ENCODE peak calls at places on chromosomes 13 and 19, in eight cellular contexts. F is prostate gland, Z is H9, R is sigmoid colon, U is mammary epithelial cell, D is DND-41, I is IMR-90, T is suprapubic skin. O is an unnamed sample.
A peak's percentile ranks its signal among the peaks of the same experiment; 100 is the strongest.

GRCh38 chr19:10462557-10462956 is 40.6 kb downstream of the KEAP1 start:
- DNase-seq in F (no peak), Z (no peak), R (no peak), U (no peak), D (no peak), I (no peak), T (no peak), O (no peak)

GRCh38 chr19:8935460-8935859 is 74.7 kb downstream of the MUC16 start:
- DNase-seq in F (no peak), Z (no peak), R (no peak), U (no peak), D (no peak), I (no peak), T (no peak), O (no peak)

GRCh38 chr19:24101459-24102122 is 14.6 kb downstream of the ZNF254 start:
- DNase-seq in F (no peak), Z (no peak), R (no peak), U (no peak), D (no peak), I (no peak), T (no peak), O (no peak)

GRCh38 chr13:40228486-40228885 is 438.0 kb downstream of the FOXO1 start:
- DNase-seq in F (no peak), Z (no peak), R (no peak), U (no peak), D (no peak), I (no peak), T (no peak), O (no peak)

GRCh38 chr19:35816262-35816661 is 3.6 kb upstream of the PRODH2 start:
- DNase-seq in F (no peak), Z (peak; percentile 67), R (no peak), U (no peak), D (no peak), I (no peak), T (no peak), O (no peak)

GRCh38 chr13:79525051-79525450 is 44.1 kb downstream of the NDFIP2 start:
- DNase-seq in F (no peak), Z (no peak), R (no peak), U (no peak), D (no peak), I (no peak), T (no peak), O (no peak)

GRCh38 chr19:3176715-3177501 is 1.7 kb upstream of the S1PR4 start:
- DNase-seq in F (no peak), Z (peak; percentile 29), R (no peak), U (peak; percentile 94), D (no peak), I (peak; percentile 67), T (no peak), O (peak; percentile 91)

GRCh38 chr13:68697551-68697950 is 1410.1 kb upstream of the ATXN8OS start:
- DNase-seq in F (no peak), Z (no peak), R (no peak), U (no peak), D (no peak), I (no peak), T (no peak), O (no peak)

GRCh38 chr19:50705422-50706019 is 14.1 kb downstream of the SHANK1 start:
- DNase-seq in F (no peak), Z (peak; percentile 67), R (no peak), U (peak; percentile 50), D (peak; percentile 66), I (peak; percentile 76), T (no peak), O (peak; percentile 82)

GRCh38 chr19:6644796-6645195 is 25.2 kb downstream of the TNFSF14 start:
- DNase-seq in F (no peak), Z (no peak), R (no peak), U (no peak), D (no peak), I (no peak), T (peak; percentile 54), O (no peak)

GRCh38 chr13:33015791-33016323 is 366 bp upstream of the KL start:
- DNase-seq in F (peak; percentile 10), Z (peak; percentile 44), R (no peak), U (no peak), D (no peak), I (no peak), T (no peak), O (no peak)

GRCh38 chr13:36146513-36147276 is 15.5 kb upstream of the DCLK1 start:
- DNase-seq in F (no peak), Z (no peak), R (no peak), U (no peak), D (no peak), I (no peak), T (no peak), O (no peak)

GRCh38 chr19:38952395-38953165 is 21.8 kb downstream of the MRPS12 start:
- DNase-seq in F (no peak), Z (peak; percentile 50), R (no peak), U (no peak), D (peak; percentile 41), I (peak; percentile 16), T (no peak), O (no peak)

GRCh38 chr19:47313754-47314133 is 4.1 kb downstream of the C5AR1 start:
- DNase-seq in F (no peak), Z (no peak), R (no peak), U (no peak), D (no peak), I (no peak), T (no peak), O (no peak)
- H3K27ac ChIP-seq in F (no peak overlapping the region), Z (no peak overlapping the region), R (peak overlapping the region; percentile 61), U (no peak overlapping the region), D (no peak overlapping the region), I (no peak overlapping the region), T (no peak overlapping the region), O (peak overlapping the region; percentile 82)

GRCh38 chr13:82739881-82740280 is 1142.4 kb downstream of the SLITRK1 start:
- DNase-seq in F (no peak), Z (no peak), R (no peak), U (no peak), D (no peak), I (peak; percentile 12), T (no peak), O (no peak)
- TF ChIP-seq CTCF in F (no peak), Z (peak; percentile 44), R (no peak), U (peak; percentile 43), D (peak; percentile 34), I (peak; percentile 43), T (no peak), O (no peak)

GRCh38 chr13:99404005-99404755 is 97.0 kb upstream of the GPR183 start:
- DNase-seq in F (no peak), Z (no peak), R (no peak), U (peak; percentile 59), D (no peak), I (no peak), T (no peak), O (peak; percentile 32)
- H3K27ac ChIP-seq in F (no peak overlapping the region), Z (no peak overlapping the region), R (no peak overlapping the region), U (no peak overlapping the region), D (no peak overlapping the region), I (no peak overlapping the region), T (no peak overlapping the region), O (no peak overlapping the region)

GRCh38 chr13:87680298-87680697 is 9.1 kb downstream of the SLITRK5 start:
- DNase-seq in F (peak; percentile 12), Z (no peak), R (no peak), U (no peak), D (no peak), I (no peak), T (no peak), O (no peak)
- TF ChIP-seq CTCF in F (no peak), Z (peak; percentile 41), R (no peak), U (peak; percentile 21), D (no peak), I (no peak), T (no peak), O (no peak)

GRCh38 chr13:73673931-73674330 is 460.3 kb downstream of the KLF12 start:
- DNase-seq in F (no peak), Z (no peak), R (no peak), U (no peak), D (no peak), I (no peak), T (no peak), O (no peak)
- H3K27ac ChIP-seq in F (no peak overlapping the region), Z (no peak overlapping the region), R (no peak overlapping the region), U (no peak overlapping the region), D (no peak overlapping the region), I (no peak overlapping the region), T (no peak overlapping the region), O (no peak overlapping the region)

GRCh38 chr13:97866751-97867150 is 86.7 kb upstream of the IPO5 start:
- DNase-seq in F (no peak), Z (no peak), R (no peak), U (no peak), D (no peak), I (no peak), T (no peak), O (no peak)

GRCh38 chr13:97866346-97866745 is 87.1 kb upstream of the IPO5 start:
- DNase-seq in F (no peak), Z (no peak), R (no peak), U (peak; percentile 43), D (no peak), I (no peak), T (no peak), O (peak; percentile 52)
- TF ChIP-seq CTCF in F (no peak), Z (no peak), R (no peak), U (no peak), D (no peak), I (no peak), T (no peak), O (no peak)

GRCh38 chr19:33094504-33095067 is 13.6 kb downstream of the GPATCH1 start:
- DNase-seq in F (no peak), Z (no peak), R (no peak), U (peak; percentile 43), D (no peak), I (no peak), T (no peak), O (peak; percentile 28)
- H3K27ac ChIP-seq in F (no peak overlapping the region), Z (no peak overlapping the region), R (no peak overlapping the region), U (no peak overlapping the region), D (no peak overlapping the region), I (no peak overlapping the region), T (no peak overlapping the region), O (no peak overlapping the region)

GRCh38 chr19:41194157-41194552 is 1.1 kb downstream of the CYP2S1 start:
- DNase-seq in F (no peak), Z (no peak), R (no peak), U (no peak), D (peak; percentile 17), I (no peak), T (no peak), O (no peak)

GRCh38 chr19:41195675-41196497 is 2.9 kb downstream of the CYP2S1 start:
- DNase-seq in F (no peak), Z (no peak), R (no peak), U (peak; percentile 57), D (no peak), I (peak; percentile 86), T (no peak), O (peak; percentile 34)

GRCh38 chr19:41203371-41203770 is 10.4 kb downstream of the CYP2S1 start:
- DNase-seq in F (no peak), Z (no peak), R (no peak), U (no peak), D (no peak), I (no peak), T (no peak), O (no peak)

GRCh38 chr19:41193420-41194156 is 569 bp downstream of the CYP2S1 start:
- DNase-seq in F (no peak), Z (no peak), R (no peak), U (no peak), D (no peak), I (no peak), T (no peak), O (no peak)

GRCh38 chr19:41198559-41198958 is 5.5 kb downstream of the CYP2S1 start:
- DNase-seq in F (no peak), Z (no peak), R (no peak), U (no peak), D (no peak), I (no peak), T (no peak), O (no peak)
- TF ChIP-seq CTCF in F (no peak), Z (no peak), R (no peak), U (no peak), D (no peak), I (no peak), T (no peak), O (no peak)